ENCODE peak calls at places on chromosomes 5 and 9, in eight cellular contexts. Z, U, S, P, R, O, Q and I are unnamed samples.

GRCh38 chr9:21028476-21028875 is 3.0 kb downstream of the HACD4 start:
- DNase-seq in U (no peak), P (no peak), S (no peak), Z (no peak), Q (no peak), R (no peak), O (no peak), I (no peak)

GRCh38 chr9:130943226-130943625 is 4.2 kb upstream of the FIBCD1 start:
- DNase-seq in Q (no peak), U (no peak), P (no peak), O (no peak), R (no peak), Z (no peak), S (no peak), I (peak)

GRCh38 chr5:160565376-160565775 is 143.7 kb downstream of the PTTG1 start:
- DNase-seq in P (no peak), U (peak), Z (no peak), O (no peak), S (no peak), Q (no peak), R (no peak), I (no peak)

GRCh38 chr5:73757421-73757820 is 131.4 kb downstream of the ARHGEF28 start:
- DNase-seq in R (no peak), P (no peak), U (no peak), Z (no peak), Q (no peak), S (no peak), O (no peak), I (no peak)

GRCh38 chr9:27888661-27889295 is 315.5 kb upstream of the C9orf72 start:
- DNase-seq in O (peak), S (no peak), R (no peak), P (no peak), U (peak), Q (no peak), Z (no peak), I (no peak)

GRCh38 chr9:125463926-125464325 is 202.3 kb downstream of the GAPVD1 start:
- DNase-seq in S (no peak), O (no peak), P (peak), R (no peak), U (no peak), Z (no peak), Q (no peak), I (no peak)

GRCh38 chr9:104794070-104794469 is 30.1 kb downstream of the NIPSNAP3B start:
- DNase-seq in Q (no peak), Z (no peak), S (no peak), U (no peak), R (no peak), O (no peak), P (no peak), I (no peak)

GRCh38 chr9:71876106-71876505 is 34.9 kb downstream of the ABHD17B start:
- DNase-seq in Q (no peak), U (no peak), P (no peak), R (no peak), Z (no peak), S (no peak), O (no peak), I (no peak)

GRCh38 chr5:64587370-64587769 is 81.6 kb downstream of the RGS7BP start:
- DNase-seq in P (no peak), Z (no peak), U (no peak), O (no peak), R (no peak), S (no peak), Q (no peak), I (no peak)

GRCh38 chr5:82111191-82111590 is 139.4 kb downstream of the ATG10 start:
- DNase-seq in U (no peak), R (no peak), O (no peak), P (no peak), Z (no peak), Q (no peak), S (no peak), I (no peak)

GRCh38 chr5:178624626-178625546 is 2.0 kb downstream of the CLK4 start:
- DNase-seq in U (peak), O (no peak), R (no peak), P (peak), Z (no peak), S (no peak), Q (no peak), I (no peak)

GRCh38 chr9:316382-316965 is 101.8 kb downstream of the DOCK8 start:
- DNase-seq in P (no peak), R (no peak), O (no peak), Q (no peak), U (no peak), S (no peak), Z (no peak), I (no peak)

GRCh38 chr9:7407246-7407645 is 392.3 kb downstream of the DMAC1 start:
- DNase-seq in R (no peak), Q (no peak), O (no peak), Z (no peak), P (no peak), U (no peak), S (no peak), I (no peak)

DNA sequence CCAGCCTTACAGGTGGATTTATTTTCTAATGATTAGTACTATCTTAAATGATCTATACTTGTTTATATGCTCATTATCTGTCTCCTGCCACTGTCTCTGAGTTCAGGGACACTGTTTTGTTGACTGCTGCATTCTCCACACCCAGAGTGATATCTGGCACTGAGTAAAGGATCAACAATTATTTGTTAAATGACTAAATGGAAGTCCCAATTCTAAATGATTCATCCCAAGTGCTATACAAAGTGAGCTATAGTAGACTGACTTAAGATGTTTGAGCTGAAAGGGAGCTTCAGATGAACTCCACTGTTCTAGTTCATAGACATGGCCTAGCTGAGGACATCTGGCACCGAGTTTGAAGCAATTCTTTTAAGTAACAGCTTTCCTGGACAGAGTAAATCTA is 40.5 kb downstream of the ITGA2 start:
- DNase-seq in Z (no peak), O (no peak), Q (no peak), R (no peak), P (no peak), U (no peak), S (no peak), I (no peak)
- H3K27ac ChIP-seq in Z (no peak), O (no peak), Q (no peak), R (no peak), P (no peak), U (no peak), S (no peak), I (no peak)

DNA sequence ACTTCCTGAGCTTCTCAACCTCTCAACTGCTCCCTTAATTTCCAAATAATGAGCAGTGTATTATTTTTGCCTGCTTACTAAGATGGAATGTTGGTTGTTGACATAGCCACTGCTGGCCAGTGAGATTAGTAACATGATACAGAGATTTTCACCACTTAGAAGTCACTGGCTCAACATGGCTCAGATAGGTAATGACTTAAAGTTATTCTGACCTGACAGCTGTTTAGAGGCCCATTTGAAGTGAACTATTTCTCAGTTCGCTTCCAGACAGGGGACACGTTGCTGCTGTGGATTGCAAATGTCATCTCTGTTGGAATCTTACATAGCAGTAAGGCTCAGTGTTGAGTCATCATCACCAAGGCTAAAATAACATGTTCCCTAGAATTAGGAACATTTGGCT is 490.2 kb downstream of the TLE4 start:
- DNase-seq in P (peak), U (peak), Z (no peak), Q (no peak), R (peak), S (no peak), O (no peak), I (peak)
- H3K27ac ChIP-seq in P (peak), U (peak), Z (peak), Q (no peak), R (peak), S (no peak), O (peak), I (peak)

DNA sequence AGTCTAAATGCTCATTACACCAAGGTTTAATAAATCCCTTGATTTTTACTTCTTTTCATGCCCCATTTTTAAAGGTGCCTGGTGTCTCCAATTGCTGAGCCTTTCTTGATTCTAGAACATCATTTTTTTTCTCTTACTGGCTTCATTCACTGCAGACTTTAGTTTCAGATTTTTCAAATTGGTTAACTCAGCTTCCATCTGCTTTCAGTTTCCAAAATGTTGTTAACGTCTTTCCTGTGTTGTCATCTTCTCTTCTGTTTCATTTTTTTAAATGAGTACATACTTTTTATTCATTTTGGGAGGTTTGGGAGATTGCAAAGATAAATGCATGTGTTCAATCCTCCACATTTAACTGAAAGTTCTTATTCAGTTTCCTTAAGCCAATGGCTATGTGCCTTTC is 126.4 kb upstream of the CCNG1 start:
- DNase-seq in U (no peak), Q (no peak), P (no peak), R (no peak), O (no peak), S (no peak), Z (no peak), I (no peak)
- H3K27ac ChIP-seq in U (no peak), Q (no peak), P (no peak), R (no peak), O (no peak), S (no peak), Z (no peak), I (no peak)

DNA sequence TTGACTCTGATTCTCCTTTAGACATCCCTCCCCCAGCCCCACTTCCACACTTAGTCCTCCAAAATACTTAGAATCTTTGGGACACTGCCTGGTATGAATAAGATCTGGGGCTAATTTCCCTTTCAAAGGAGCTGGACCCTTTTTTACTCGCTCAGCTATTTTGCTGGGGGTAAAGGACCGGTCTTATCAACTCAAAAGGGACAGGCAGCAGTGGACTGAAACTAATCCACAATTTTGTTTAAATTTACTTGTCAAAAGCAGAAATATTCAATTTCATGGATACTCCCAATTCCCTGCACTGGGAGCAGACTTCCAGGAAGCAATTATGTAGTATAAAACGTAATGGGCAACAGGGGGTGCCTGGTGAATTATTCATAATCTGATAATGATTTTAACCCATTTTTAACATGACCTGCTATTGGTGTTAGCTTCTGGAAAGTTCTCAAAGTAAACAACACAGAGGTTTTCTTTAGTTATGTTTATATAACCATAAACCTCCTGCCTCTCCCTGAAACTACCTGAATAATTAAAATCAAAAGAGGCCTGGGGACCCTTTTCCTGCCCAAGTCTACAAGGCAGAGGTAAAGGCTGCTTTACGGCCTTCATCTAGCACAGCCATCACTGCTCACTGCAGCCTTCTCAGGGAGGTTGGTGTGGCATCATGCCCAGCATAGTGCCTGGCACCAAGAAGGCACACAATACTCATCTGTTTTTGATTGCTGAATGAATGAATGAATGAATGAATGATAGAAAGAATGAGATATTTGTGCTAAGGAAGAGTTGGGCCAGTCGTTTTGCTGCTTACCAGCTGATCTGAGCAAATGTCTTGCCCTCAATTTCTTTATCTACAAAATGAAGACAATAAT is 44.2 kb upstream of the GNPDA1 start:
- DNase-seq in O (no peak), Q (no peak), Z (no peak), R (no peak), S (no peak), P (no peak), U (no peak), I (no peak)
- H3K27ac ChIP-seq in O (no peak), Q (no peak), Z (no peak), R (no peak), S (no peak), P (no peak), U (no peak), I (no peak)